ENCODE peak calls at places on chromosomes 1 and 21, in four cellular contexts. S, N, I and C are unnamed samples.

GRCh38 chr1:63870152-63870551 is 96.3 kb downstream of the ROR1 start:
- DNase-seq in S (no peak), I (no peak), N (no peak), C (no peak)

GRCh38 chr1:173015629-173016028 is 35.1 kb downstream of the TNFSF18 start:
- DNase-seq in S (no peak), N (no peak), I (no peak), C (no peak)

GRCh38 chr1:93446837-93447451 is 974 bp upstream of the FNBP1L start:
- DNase-seq in N (peak), S (peak), I (no peak), C (no peak)

GRCh38 chr21:45286671-45287437 is 841 bp downstream of the POFUT2 start:
- DNase-seq in I (peak), S (no peak), N (peak), C (no peak)

GRCh38 chr1:230091473-230092231 is 24.6 kb downstream of the GALNT2 start:
- DNase-seq in I (no peak), N (no peak), S (no peak), C (peak)

GRCh38 chr1:238954865-238955264 is 431.5 kb upstream of the CHRM3 start:
- DNase-seq in I (no peak), N (peak), S (no peak), C (peak)

GRCh38 chr1:180182721-180183311 is 28.1 kb downstream of the QSOX1 start:
- DNase-seq in N (no peak), S (no peak), I (no peak), C (no peak)

GRCh38 chr1:154352581-154353459 is 27.5 kb downstream of the ATP8B2 start:
- DNase-seq in S (peak), N (peak), I (no peak), C (no peak)

GRCh38 chr21:34640858-34641257 is 25.9 kb upstream of the RCAN1 start:
- DNase-seq in I (no peak), S (peak), N (peak), C (peak)

GRCh38 chr1:47554901-47555300 is 117.1 kb downstream of the FOXD2 start:
- DNase-seq in N (no peak), I (no peak), S (no peak), C (no peak)

GRCh38 chr1:60169206-60169605 is 95.6 kb upstream of the C1orf87 start:
- DNase-seq in I (no peak), N (peak), S (no peak), C (no peak)

GRCh38 chr1:226325178-226325577 is 16.2 kb upstream of the LIN9 start:
- DNase-seq in S (no peak), N (peak), I (no peak), C (peak)

GRCh38 chr1:15411593-15412487 is 2.2 kb downstream of the EFHD2 start:
- DNase-seq in N (peak), I (no peak), S (peak), C (peak)

GRCh38 chr1:36664564-36665287 is 182.0 kb upstream of the CSF3R start:
- DNase-seq in N (no peak), S (no peak), I (no peak), C (no peak)

GRCh38 chr21:46323227-46323709 is 402 bp downstream of the C21orf58 start:
- DNase-seq in I (no peak), S (peak), N (peak), C (no peak)

GRCh38 chr1:34928865-34929496 is 469 bp downstream of the DLGAP3 start:
- DNase-seq in N (no peak), I (no peak), S (no peak), C (no peak)

GRCh38 chr1:160519542-160520435 is 3.3 kb downstream of the SLAMF6 start:
- DNase-seq in I (no peak), S (peak), N (peak), C (peak)

GRCh38 chr1:167460836-167461235 is 57.5 kb downstream of the CD247 start:
- DNase-seq in N (no peak), I (no peak), S (peak), C (no peak)

GRCh38 chr1:246786606-246787238 is 62.5 kb downstream of the SCCPDH start:
- DNase-seq in N (no peak), S (no peak), I (no peak), C (no peak)

GRCh38 chr1:50350868-50351267 is 72.4 kb downstream of the DMRTA2 start:
- DNase-seq in I (no peak), S (no peak), N (no peak), C (no peak)

GRCh38 chr1:193707271-193708015 is 521.0 kb upstream of the B3GALT2 start:
- DNase-seq in I (no peak), N (peak), S (no peak), C (peak)

GRCh38 chr1:10824821-10825540 is 28.5 kb upstream of the CASZ1 start:
- DNase-seq in N (peak), S (no peak), I (no peak), C (peak)

GRCh38 chr1:168636200-168636599 is 59.8 kb downstream of the XCL1 start:
- DNase-seq in S (no peak), I (no peak), N (peak), C (no peak)

GRCh38 chr1:29426701-29427279 is 190.5 kb downstream of the PTPRU start:
- DNase-seq in S (no peak), N (no peak), I (no peak), C (no peak)

GRCh38 chr1:109975718-109976117 is 8.8 kb upstream of the AHCYL1 start:
- DNase-seq in I (no peak), S (no peak), N (peak), C (peak)